ENCODE peak calls at places on chromosomes 11 and 22, in ten cellular contexts. X is tibial nerve, O is H1, Q is transverse colon, E is esophagus muscularis mucosa, K is stomach, W is suprapubic skin, H is SK-N-SH, F is sigmoid colon, C is HepG2. B is an unnamed sample.

GRCh38 chr22:23305922-23306374 is 125.6 kb downstream of the BCR start:
- DNase-seq in X (peak; percentile 65), O (no peak), Q (peak; percentile 33), E (no peak), K (peak; percentile 72), W (peak; percentile 77), H (peak; percentile 75), F (peak; percentile 90), C (no peak), B (peak; percentile 89)

GRCh38 chr11:5753943-5754342 is at the start of gene OR52N4:
- DNase-seq in X (no peak), O (no peak), Q (no peak), E (no peak), K (no peak), W (no peak), H (no peak), F (no peak), C (no peak), B (no peak)

GRCh38 chr22:37492428-37493344 is 6.5 kb upstream of the MFNG start:
- DNase-seq in X (peak; percentile 27), O (peak; percentile 46), Q (peak; percentile 45), E (no peak), K (no peak), W (no peak), H (peak; percentile 69), F (no peak), C (no peak), B (no peak)

GRCh38 chr11:96204721-96205459 is 138.1 kb downstream of the MAML2 start:
- DNase-seq in X (no peak), O (no peak), Q (no peak), E (no peak), K (no peak), W (no peak), H (no peak), F (no peak), C (no peak), B (no peak)

GRCh38 chr11:7579226-7579825 is 65.5 kb downstream of the PPFIBP2 start:
- DNase-seq in X (no peak), O (no peak), Q (no peak), E (no peak), K (no peak), W (no peak), H (no peak), F (peak; percentile 82), C (no peak), B (peak; percentile 28)

GRCh38 chr22:44085743-44086741 is 61.9 kb downstream of the PARVB start:
- DNase-seq in X (peak; percentile 48), O (peak; percentile 10), Q (peak; percentile 72), E (peak; percentile 94), K (peak; percentile 85), W (no peak), H (peak; percentile 76), F (peak; percentile 90), C (peak; percentile 43), B (peak; percentile 76)

GRCh38 chr11:112156153-112156552 is 7.7 kb downstream of the IL18 start:
- DNase-seq in X (no peak), O (no peak), Q (no peak), E (no peak), K (no peak), W (no peak), H (no peak), F (no peak), C (no peak), B (no peak)

GRCh38 chr11:131511794-131512193 is 141.4 kb downstream of the NTM start:
- DNase-seq in X (peak; percentile 27), O (peak; percentile 25), Q (peak; percentile 42), E (no peak), K (peak; percentile 69), W (no peak), H (peak; percentile 43), F (no peak), C (peak; percentile 27), B (no peak)

GRCh38 chr22:19105867-19106802 is 16.1 kb downstream of the DGCR2 start:
- DNase-seq in X (no peak), O (no peak), Q (no peak), E (no peak), K (no peak), W (peak; percentile 68), H (peak; percentile 57), F (peak; percentile 68), C (no peak), B (no peak)

DNA sequence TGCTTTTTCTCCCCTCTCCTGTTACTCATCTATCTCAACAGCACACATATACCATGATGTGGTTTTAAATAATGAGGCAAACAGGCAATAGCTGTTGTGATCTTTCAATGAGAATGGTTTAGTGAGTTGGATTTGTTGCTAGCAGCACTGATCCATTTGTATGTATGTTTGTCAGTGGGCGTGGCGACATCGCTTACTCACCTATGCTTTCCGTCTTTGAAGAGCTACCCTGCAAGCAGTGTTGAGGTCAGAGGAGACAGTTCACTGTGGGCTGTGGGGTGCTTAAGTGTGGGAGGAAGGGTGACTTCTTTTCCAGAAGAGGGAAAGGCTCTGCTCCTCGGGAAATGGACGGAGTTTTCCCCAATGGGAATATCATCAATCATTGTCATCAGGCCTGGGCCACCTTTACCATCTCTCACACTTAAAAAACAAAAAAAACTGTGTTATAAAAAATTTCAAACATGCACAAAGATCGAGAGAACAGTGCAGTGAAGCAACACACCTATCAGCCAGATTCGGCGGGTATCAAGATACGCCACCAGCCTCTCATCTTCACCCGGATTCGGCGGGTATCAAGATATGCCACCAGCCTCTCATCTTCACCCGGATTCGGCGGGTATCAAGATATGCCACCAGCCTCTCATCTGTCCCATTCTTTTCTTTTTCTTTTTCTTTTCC is 83.8 kb downstream of the TBC1D22A start:
- DNase-seq in X (no peak), O (no peak), Q (no peak), E (no peak), K (no peak), W (peak; percentile 63), H (no peak), F (no peak), C (no peak), B (no peak)
- TF ChIP-seq EP300 in X (no peak), O (no peak), Q (no peak), E (no peak), K (no peak), W (no peak), H (no peak), F (no peak), C (no peak), B (no peak)

GRCh38 chr11:120021391-120021953 is 116.4 kb downstream of the TRIM29 start:
- DNase-seq in X (no peak), O (no peak), Q (no peak), E (no peak), K (no peak), W (no peak), H (no peak), F (no peak), C (no peak), B (no peak)
- TF ChIP-seq EP300 in X (no peak), O (no peak), Q (no peak), E (no peak), K (no peak), W (no peak), H (no peak), F (no peak), C (no peak), B (no peak)

GRCh38 chr11:22884268-22884667 is 24.0 kb upstream of the CCDC179 start:
- DNase-seq in X (no peak), O (no peak), Q (no peak), E (no peak), K (no peak), W (no peak), H (no peak), F (no peak), C (no peak), B (no peak)

GRCh38 chr11:22875869-22876473 is 15.7 kb upstream of the CCDC179 start:
- DNase-seq in X (peak; percentile 90), O (no peak), Q (peak; percentile 72), E (no peak), K (peak; percentile 74), W (no peak), H (peak; percentile 50), F (no peak), C (peak; percentile 85), B (peak; percentile 48)

GRCh38 chr11:22878604-22879003 is 18.3 kb upstream of the CCDC179 start:
- DNase-seq in X (no peak), O (no peak), Q (no peak), E (no peak), K (no peak), W (no peak), H (no peak), F (no peak), C (no peak), B (no peak)

GRCh38 chr11:22878039-22878438 is 17.8 kb upstream of the CCDC179 start:
- DNase-seq in X (no peak), O (no peak), Q (peak; percentile 8), E (no peak), K (no peak), W (no peak), H (no peak), F (no peak), C (no peak), B (no peak)

DNA sequence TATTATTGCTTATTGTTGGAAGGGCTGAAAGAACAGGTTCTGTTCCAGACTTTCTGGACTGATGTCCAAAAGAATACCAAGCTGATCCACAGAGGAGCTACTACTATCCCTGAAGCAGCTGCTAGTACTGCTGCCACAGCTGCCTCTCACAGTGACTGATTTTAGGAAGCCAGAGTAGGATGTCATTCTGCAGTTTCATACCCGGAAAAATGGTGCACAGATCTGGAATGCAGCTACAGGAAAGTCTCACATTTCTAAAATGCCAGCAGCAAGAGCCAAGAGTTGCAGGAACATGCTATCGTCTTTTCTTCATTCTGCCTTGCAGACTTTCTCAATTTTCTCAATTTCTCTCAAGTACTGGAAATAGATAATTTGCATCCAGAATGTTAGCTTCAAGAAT is 19.3 kb upstream of the CCDC179 start:
- DNase-seq in X (no peak), O (no peak), Q (no peak), E (no peak), K (no peak), W (no peak), H (no peak), F (no peak), C (no peak), B (no peak)
- TF ChIP-seq EP300 in X (no peak), O (no peak), Q (no peak), E (no peak), K (no peak), W (no peak), H (no peak), F (no peak), C (no peak), B (no peak)

GRCh38 chr22:29690481-29690880 is 29.3 kb upstream of the CABP7 start:
- DNase-seq in X (no peak), O (no peak), Q (no peak), E (no peak), K (no peak), W (no peak), H (no peak), F (no peak), C (no peak), B (no peak)

GRCh38 chr22:29691636-29692326 is 28.0 kb upstream of the CABP7 start:
- DNase-seq in X (no peak), O (peak; percentile 66), Q (no peak), E (no peak), K (no peak), W (no peak), H (no peak), F (no peak), C (no peak), B (no peak)

GRCh38 chr22:29692327-29692640 is 27.5 kb upstream of the CABP7 start:
- DNase-seq in X (no peak), O (no peak), Q (no peak), E (no peak), K (no peak), W (no peak), H (no peak), F (no peak), C (no peak), B (no peak)

GRCh38 chr22:29689201-29689871 is 30.5 kb upstream of the CABP7 start:
- DNase-seq in X (no peak), O (no peak), Q (no peak), E (no peak), K (no peak), W (no peak), H (no peak), F (no peak), C (no peak), B (no peak)

GRCh38 chr22:29689872-29690213 is 30.0 kb upstream of the CABP7 start:
- DNase-seq in X (peak; percentile 50), O (peak; percentile 41), Q (peak; percentile 58), E (no peak), K (peak; percentile 75), W (no peak), H (peak; percentile 79), F (no peak), C (peak; percentile 24), B (peak; percentile 62)
- TF ChIP-seq EP300 in X (no peak), O (no peak), Q (no peak), E (no peak), K (no peak), W (no peak), H (no peak), F (no peak), C (no peak), B (no peak)

B was measured in ovary.